ENCODE peak calls at places on chromosome 1, in ten cellular contexts. One of them, this sample, is unnamed.

GRCh38 chr1:206663832-206664652 is 20.7 kb upstream of the MAPKAPK2 start:
- DNase-seq in H7: peak; percentile 88
- DNase-seq in stimulated activated CD4-positive, alpha-beta T cell treated with anti-CD3 and anti-CD28 coated beads, Interleukin-12 subunit alpha, Interleukin-12 subunit beta, amount 100 ng/mL, for 48 hours: peak; percentile 47
- DNase-seq in Peyer's patch: no peak
- DNase-seq in NCI-H1694 treated with DMSO at 0.1 percent for 48 hours: peak; percentile 73
- DNase-seq in stomach: peak; percentile 67
- DNase-seq in activated naive CD4-positive, alpha-beta T cell treated with Interleukin-2 at 50 U/mL for 16 hours: peak; percentile 69
- DNase-seq in ovary: peak; percentile 78
- DNase-seq in T-helper 17 cell: peak; percentile 64
- DNase-seq in tibial artery: peak; percentile 46
- DNase-seq in this sample: peak; percentile 36

GRCh38 chr1:116495534-116495933 is 75.3 kb downstream of the CD58 start:
- DNase-seq in H7: no peak
- DNase-seq in stimulated activated CD4-positive, alpha-beta T cell treated with anti-CD3 and anti-CD28 coated beads, Interleukin-12 subunit alpha, Interleukin-12 subunit beta, amount 100 ng/mL, for 48 hours: no peak
- DNase-seq in Peyer's patch: no peak
- DNase-seq in NCI-H1694 treated with DMSO at 0.1 percent for 48 hours: no peak
- DNase-seq in stomach: no peak
- DNase-seq in activated naive CD4-positive, alpha-beta T cell treated with Interleukin-2 at 50 U/mL for 16 hours: no peak
- DNase-seq in ovary: no peak
- DNase-seq in T-helper 17 cell: no peak
- DNase-seq in tibial artery: no peak
- DNase-seq in this sample: no peak

GRCh38 chr1:50929376-50929958 is 30.6 kb downstream of the FAF1 start:
- DNase-seq in H7: no peak
- DNase-seq in stimulated activated CD4-positive, alpha-beta T cell treated with anti-CD3 and anti-CD28 coated beads, Interleukin-12 subunit alpha, Interleukin-12 subunit beta, amount 100 ng/mL, for 48 hours: no peak
- DNase-seq in Peyer's patch: no peak
- DNase-seq in NCI-H1694 treated with DMSO at 0.1 percent for 48 hours: peak; percentile 70
- DNase-seq in stomach: no peak
- DNase-seq in activated naive CD4-positive, alpha-beta T cell treated with Interleukin-2 at 50 U/mL for 16 hours: no peak
- DNase-seq in ovary: no peak
- DNase-seq in T-helper 17 cell: no peak
- DNase-seq in tibial artery: no peak
- DNase-seq in this sample: peak; percentile 12

GRCh38 chr1:168582690-168583325 is 6.4 kb downstream of the XCL1 start:
- DNase-seq in H7: no peak
- DNase-seq in stimulated activated CD4-positive, alpha-beta T cell treated with anti-CD3 and anti-CD28 coated beads, Interleukin-12 subunit alpha, Interleukin-12 subunit beta, amount 100 ng/mL, for 48 hours: no peak
- DNase-seq in Peyer's patch: no peak
- DNase-seq in NCI-H1694 treated with DMSO at 0.1 percent for 48 hours: no peak
- DNase-seq in stomach: no peak
- DNase-seq in activated naive CD4-positive, alpha-beta T cell treated with Interleukin-2 at 50 U/mL for 16 hours: no peak
- DNase-seq in ovary: no peak
- DNase-seq in T-helper 17 cell: no peak
- DNase-seq in tibial artery: no peak
- DNase-seq in this sample: no peak

GRCh38 chr1:96409689-96410088 is 311.9 kb upstream of the PTBP2 start:
- DNase-seq in H7: no peak
- DNase-seq in stimulated activated CD4-positive, alpha-beta T cell treated with anti-CD3 and anti-CD28 coated beads, Interleukin-12 subunit alpha, Interleukin-12 subunit beta, amount 100 ng/mL, for 48 hours: no peak
- DNase-seq in Peyer's patch: no peak
- DNase-seq in NCI-H1694 treated with DMSO at 0.1 percent for 48 hours: no peak
- DNase-seq in stomach: no peak
- DNase-seq in activated naive CD4-positive, alpha-beta T cell treated with Interleukin-2 at 50 U/mL for 16 hours: no peak
- DNase-seq in ovary: no peak
- DNase-seq in T-helper 17 cell: no peak
- DNase-seq in tibial artery: no peak
- DNase-seq in this sample: no peak

GRCh38 chr1:50976890-50977574 is 7.0 kb downstream of the CDKN2C start:
- DNase-seq in H7: peak; percentile 50
- DNase-seq in stimulated activated CD4-positive, alpha-beta T cell treated with anti-CD3 and anti-CD28 coated beads, Interleukin-12 subunit alpha, Interleukin-12 subunit beta, amount 100 ng/mL, for 48 hours: no peak
- DNase-seq in Peyer's patch: peak; percentile 55
- DNase-seq in NCI-H1694 treated with DMSO at 0.1 percent for 48 hours: peak; percentile 94
- DNase-seq in stomach: no peak
- DNase-seq in activated naive CD4-positive, alpha-beta T cell treated with Interleukin-2 at 50 U/mL for 16 hours: peak; percentile 23
- DNase-seq in ovary: peak; percentile 43
- DNase-seq in T-helper 17 cell: peak; percentile 8
- DNase-seq in tibial artery: peak; percentile 35
- DNase-seq in this sample: peak; percentile 25

GRCh38 chr1:240126821-240127220 is 35.1 kb downstream of the FMN2 start:
- DNase-seq in H7: no peak
- DNase-seq in stimulated activated CD4-positive, alpha-beta T cell treated with anti-CD3 and anti-CD28 coated beads, Interleukin-12 subunit alpha, Interleukin-12 subunit beta, amount 100 ng/mL, for 48 hours: no peak
- DNase-seq in Peyer's patch: no peak
- DNase-seq in NCI-H1694 treated with DMSO at 0.1 percent for 48 hours: no peak
- DNase-seq in stomach: no peak
- DNase-seq in activated naive CD4-positive, alpha-beta T cell treated with Interleukin-2 at 50 U/mL for 16 hours: no peak
- DNase-seq in ovary: no peak
- DNase-seq in T-helper 17 cell: no peak
- DNase-seq in tibial artery: no peak
- DNase-seq in this sample: no peak

GRCh38 chr1:37305841-37306240 is 168.5 kb upstream of the ZC3H12A start:
- DNase-seq in H7: peak; percentile 77
- DNase-seq in stimulated activated CD4-positive, alpha-beta T cell treated with anti-CD3 and anti-CD28 coated beads, Interleukin-12 subunit alpha, Interleukin-12 subunit beta, amount 100 ng/mL, for 48 hours: no peak
- DNase-seq in Peyer's patch: no peak
- DNase-seq in NCI-H1694 treated with DMSO at 0.1 percent for 48 hours: no peak
- DNase-seq in stomach: no peak
- DNase-seq in activated naive CD4-positive, alpha-beta T cell treated with Interleukin-2 at 50 U/mL for 16 hours: no peak
- DNase-seq in ovary: no peak
- DNase-seq in T-helper 17 cell: no peak
- DNase-seq in tibial artery: no peak
- DNase-seq in this sample: no peak

GRCh38 chr1:26318338-26319064 is 743 bp downstream of the CD52 start:
- DNase-seq in H7: peak; percentile 33
- DNase-seq in stimulated activated CD4-positive, alpha-beta T cell treated with anti-CD3 and anti-CD28 coated beads, Interleukin-12 subunit alpha, Interleukin-12 subunit beta, amount 100 ng/mL, for 48 hours: no peak
- DNase-seq in Peyer's patch: no peak
- DNase-seq in NCI-H1694 treated with DMSO at 0.1 percent for 48 hours: no peak
- DNase-seq in stomach: no peak
- DNase-seq in activated naive CD4-positive, alpha-beta T cell treated with Interleukin-2 at 50 U/mL for 16 hours: peak; percentile 45
- DNase-seq in ovary: no peak
- DNase-seq in T-helper 17 cell: no peak
- DNase-seq in tibial artery: peak; percentile 39
- DNase-seq in this sample: no peak

GRCh38 chr1:146012703-146013565 is 8.6 kb downstream of the HJV start:
- DNase-seq in H7: peak; percentile 59
- DNase-seq in stimulated activated CD4-positive, alpha-beta T cell treated with anti-CD3 and anti-CD28 coated beads, Interleukin-12 subunit alpha, Interleukin-12 subunit beta, amount 100 ng/mL, for 48 hours: no peak
- DNase-seq in Peyer's patch: no peak
- DNase-seq in NCI-H1694 treated with DMSO at 0.1 percent for 48 hours: peak; percentile 70
- DNase-seq in stomach: peak; percentile 39
- DNase-seq in activated naive CD4-positive, alpha-beta T cell treated with Interleukin-2 at 50 U/mL for 16 hours: peak; percentile 44
- DNase-seq in ovary: peak; percentile 63
- DNase-seq in T-helper 17 cell: peak; percentile 42
- DNase-seq in tibial artery: peak; percentile 55
- DNase-seq in this sample: peak; percentile 65

GRCh38 chr1:44405041-44405803 is at the start of gene RNF220:
- DNase-seq in H7: peak; percentile 80
- DNase-seq in stimulated activated CD4-positive, alpha-beta T cell treated with anti-CD3 and anti-CD28 coated beads, Interleukin-12 subunit alpha, Interleukin-12 subunit beta, amount 100 ng/mL, for 48 hours: no peak
- DNase-seq in Peyer's patch: peak; percentile 61
- DNase-seq in NCI-H1694 treated with DMSO at 0.1 percent for 48 hours: peak; percentile 77
- DNase-seq in stomach: peak; percentile 42
- DNase-seq in activated naive CD4-positive, alpha-beta T cell treated with Interleukin-2 at 50 U/mL for 16 hours: peak; percentile 38
- DNase-seq in ovary: no peak
- DNase-seq in T-helper 17 cell: no peak
- DNase-seq in tibial artery: peak; percentile 53
- DNase-seq in this sample: peak; percentile 43

GRCh38 chr1:1092149-1092855 is 18.2 kb upstream of the RNF223 start:
- DNase-seq in H7: no peak
- DNase-seq in stimulated activated CD4-positive, alpha-beta T cell treated with anti-CD3 and anti-CD28 coated beads, Interleukin-12 subunit alpha, Interleukin-12 subunit beta, amount 100 ng/mL, for 48 hours: no peak
- DNase-seq in Peyer's patch: peak; percentile 43
- DNase-seq in NCI-H1694 treated with DMSO at 0.1 percent for 48 hours: no peak
- DNase-seq in stomach: no peak
- DNase-seq in activated naive CD4-positive, alpha-beta T cell treated with Interleukin-2 at 50 U/mL for 16 hours: no peak
- DNase-seq in ovary: peak; percentile 13
- DNase-seq in T-helper 17 cell: no peak
- DNase-seq in tibial artery: peak; percentile 3
- DNase-seq in this sample: no peak

GRCh38 chr1:205480349-205481278 is 23.9 kb upstream of the CDK18 start:
- DNase-seq in H7: peak; percentile 74
- DNase-seq in stimulated activated CD4-positive, alpha-beta T cell treated with anti-CD3 and anti-CD28 coated beads, Interleukin-12 subunit alpha, Interleukin-12 subunit beta, amount 100 ng/mL, for 48 hours: peak; percentile 34
- DNase-seq in Peyer's patch: no peak
- DNase-seq in NCI-H1694 treated with DMSO at 0.1 percent for 48 hours: no peak
- DNase-seq in stomach: no peak
- DNase-seq in activated naive CD4-positive, alpha-beta T cell treated with Interleukin-2 at 50 U/mL for 16 hours: peak; percentile 70
- DNase-seq in ovary: no peak
- DNase-seq in T-helper 17 cell: peak; percentile 26
- DNase-seq in tibial artery: no peak
- DNase-seq in this sample: no peak

GRCh38 chr1:171139890-171140289 is 45.2 kb upstream of the FMO2 start:
- DNase-seq in H7: no peak
- DNase-seq in stimulated activated CD4-positive, alpha-beta T cell treated with anti-CD3 and anti-CD28 coated beads, Interleukin-12 subunit alpha, Interleukin-12 subunit beta, amount 100 ng/mL, for 48 hours: no peak
- DNase-seq in Peyer's patch: no peak
- DNase-seq in NCI-H1694 treated with DMSO at 0.1 percent for 48 hours: no peak
- DNase-seq in stomach: no peak
- DNase-seq in activated naive CD4-positive, alpha-beta T cell treated with Interleukin-2 at 50 U/mL for 16 hours: no peak
- DNase-seq in ovary: no peak
- DNase-seq in T-helper 17 cell: no peak
- DNase-seq in tibial artery: no peak
- DNase-seq in this sample: no peak

GRCh38 chr1:219550171-219550570 is 62.7 kb downstream of the ZC3H11B start:
- DNase-seq in H7: no peak
- DNase-seq in stimulated activated CD4-positive, alpha-beta T cell treated with anti-CD3 and anti-CD28 coated beads, Interleukin-12 subunit alpha, Interleukin-12 subunit beta, amount 100 ng/mL, for 48 hours: no peak
- DNase-seq in Peyer's patch: no peak
- DNase-seq in NCI-H1694 treated with DMSO at 0.1 percent for 48 hours: no peak
- DNase-seq in stomach: no peak
- DNase-seq in activated naive CD4-positive, alpha-beta T cell treated with Interleukin-2 at 50 U/mL for 16 hours: no peak
- DNase-seq in ovary: no peak
- DNase-seq in T-helper 17 cell: no peak
- DNase-seq in tibial artery: no peak
- DNase-seq in this sample: no peak

GRCh38 chr1:176206006-176206960 is 803 bp downstream of the COP1 start:
- DNase-seq in H7: peak; percentile 67
- DNase-seq in stimulated activated CD4-positive, alpha-beta T cell treated with anti-CD3 and anti-CD28 coated beads, Interleukin-12 subunit alpha, Interleukin-12 subunit beta, amount 100 ng/mL, for 48 hours: peak; percentile 4
- DNase-seq in Peyer's patch: peak; percentile 78
- DNase-seq in NCI-H1694 treated with DMSO at 0.1 percent for 48 hours: peak; percentile 36
- DNase-seq in stomach: peak; percentile 40
- DNase-seq in activated naive CD4-positive, alpha-beta T cell treated with Interleukin-2 at 50 U/mL for 16 hours: peak; percentile 47
- DNase-seq in ovary: peak; percentile 22
- DNase-seq in T-helper 17 cell: no peak
- DNase-seq in tibial artery: no peak
- DNase-seq in this sample: peak; percentile 43

GRCh38 chr1:239718997-239719628 is 332.7 kb downstream of the CHRM3 start:
- DNase-seq in H7: no peak
- DNase-seq in stimulated activated CD4-positive, alpha-beta T cell treated with anti-CD3 and anti-CD28 coated beads, Interleukin-12 subunit alpha, Interleukin-12 subunit beta, amount 100 ng/mL, for 48 hours: no peak
- DNase-seq in Peyer's patch: no peak
- DNase-seq in NCI-H1694 treated with DMSO at 0.1 percent for 48 hours: no peak
- DNase-seq in stomach: no peak
- DNase-seq in activated naive CD4-positive, alpha-beta T cell treated with Interleukin-2 at 50 U/mL for 16 hours: no peak
- DNase-seq in ovary: no peak
- DNase-seq in T-helper 17 cell: no peak
- DNase-seq in tibial artery: no peak
- DNase-seq in this sample: no peak

GRCh38 chr1:225762002-225762441 is 15.6 kb upstream of the SRP9 start:
- DNase-seq in H7: no peak
- DNase-seq in stimulated activated CD4-positive, alpha-beta T cell treated with anti-CD3 and anti-CD28 coated beads, Interleukin-12 subunit alpha, Interleukin-12 subunit beta, amount 100 ng/mL, for 48 hours: no peak
- DNase-seq in Peyer's patch: no peak
- DNase-seq in NCI-H1694 treated with DMSO at 0.1 percent for 48 hours: no peak
- DNase-seq in stomach: peak; percentile 7
- DNase-seq in activated naive CD4-positive, alpha-beta T cell treated with Interleukin-2 at 50 U/mL for 16 hours: no peak
- DNase-seq in ovary: peak; percentile 10
- DNase-seq in T-helper 17 cell: no peak
- DNase-seq in tibial artery: no peak
- DNase-seq in this sample: no peak

This sample was measured in mammary epithelial cell.